ENCODE peak calls at places on chromosomes 3 and 15, in four cellular contexts. I is MM.1S, U is PC-3, F is SK-N-SH. A is an unnamed sample.

GRCh38 chr15:95845862-95846515 is 484.5 kb upstream of the NR2F2 start:
- DNase-seq in I (no peak), U (no peak), F (no peak), A (no peak)

GRCh38 chr15:68781766-68782588 is 38.7 kb downstream of the ANP32A start:
- DNase-seq in I (no peak), U (no peak), F (no peak), A (no peak)

GRCh38 chr3:86416334-86416733 is 574.6 kb downstream of the VGLL3 start:
- DNase-seq in I (no peak), U (peak; percentile 56), F (no peak), A (no peak)

GRCh38 chr3:36919439-36920160 is 25.3 kb downstream of the TRANK1 start:
- DNase-seq in I (no peak), U (no peak), F (no peak), A (peak; percentile 19)

GRCh38 chr3:73213906-73214305 is 152.4 kb downstream of the EBLN2 start:
- DNase-seq in I (no peak), U (no peak), F (no peak), A (no peak)

GRCh38 chr3:143736651-143737050 is 111.6 kb downstream of the SLC9A9 start:
- DNase-seq in I (no peak), U (peak; percentile 24), F (no peak), A (peak; percentile 52)

GRCh38 chr15:50051811-50052419 is 67.1 kb downstream of the ATP8B4 start:
- DNase-seq in I (peak; percentile 61), U (peak; percentile 87), F (peak; percentile 52), A (no peak)

GRCh38 chr3:101127991-101128390 is 134.8 kb upstream of the ABI3BP start:
- DNase-seq in I (no peak), U (no peak), F (no peak), A (no peak)

GRCh38 chr15:73602992-73603391 is 30.2 kb downstream of the NPTN start:
- DNase-seq in I (no peak), U (no peak), F (no peak), A (no peak)

GRCh38 chr3:195549931-195550519 is 6.9 kb upstream of the PPP1R2 start:
- DNase-seq in I (peak; percentile 89), U (no peak), F (no peak), A (no peak)

GRCh38 chr3:52216585-52217408 is 8.6 kb downstream of the TLR9 start:
- DNase-seq in I (no peak), U (peak; percentile 99), F (peak; percentile 51), A (peak; percentile 93)

GRCh38 chr3:37962906-37963486 is 27.6 kb upstream of the VILL start:
- DNase-seq in I (no peak), U (no peak), F (no peak), A (no peak)

GRCh38 chr3:115913069-115913686 is 289.9 kb downstream of the GAP43 start:
- DNase-seq in I (no peak), U (peak; percentile 50), F (no peak), A (peak; percentile 71)

GRCh38 chr15:60605879-60606304 is 127.0 kb upstream of the ICE2 start:
- DNase-seq in I (no peak), U (no peak), F (peak; percentile 24), A (peak; percentile 89)

GRCh38 chr15:88395241-88395640 is 71.9 kb downstream of the MRPL46 start:
- DNase-seq in I (no peak), U (no peak), F (no peak), A (no peak)

GRCh38 chr3:118801899-118802298 is 232.7 kb downstream of the IGSF11 start:
- DNase-seq in I (no peak), U (no peak), F (no peak), A (no peak)

GRCh38 chr3:174198199-174198598 is 660.9 kb upstream of the NAALADL2 start:
- DNase-seq in I (no peak), U (peak; percentile 92), F (no peak), A (no peak)

GRCh38 chr3:69115731-69116130 is 6.7 kb downstream of the LMOD3 start:
- DNase-seq in I (peak; percentile 59), U (peak; percentile 62), F (no peak), A (peak; percentile 45)

GRCh38 chr15:57732526-57733331 is 26.2 kb downstream of the POLR2M start:
- DNase-seq in I (peak; percentile 56), U (peak; percentile 76), F (peak; percentile 51), A (peak; percentile 71)

GRCh38 chr15:79430901-79431635 is 1.1 kb upstream of the MINAR1 start:
- DNase-seq in I (no peak), U (no peak), F (no peak), A (no peak)

DNA sequence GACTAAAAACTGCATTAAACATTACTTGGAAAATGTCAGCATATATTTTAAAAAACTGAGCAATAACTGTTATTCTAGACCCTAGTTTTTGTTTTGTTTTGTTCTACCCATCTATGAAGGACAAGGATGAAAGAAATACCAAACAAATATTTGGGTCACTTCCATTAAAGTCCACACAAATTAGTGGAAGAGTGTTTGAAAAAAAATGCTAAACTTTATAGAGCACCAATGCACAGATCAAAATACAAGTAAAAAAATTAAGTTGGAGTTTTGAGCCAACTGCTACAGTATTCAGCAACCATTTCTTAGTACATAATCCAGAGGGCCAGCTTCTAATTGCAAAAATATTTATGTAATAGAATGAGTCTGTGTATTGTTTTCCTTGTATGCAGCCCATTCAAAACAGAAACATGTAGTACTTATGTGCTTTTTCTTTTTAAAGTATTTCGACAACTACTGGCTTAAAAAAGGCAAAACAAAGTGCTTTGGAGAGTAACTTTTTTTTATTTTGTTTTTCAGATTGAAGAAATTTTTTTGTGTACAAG is 121.1 kb downstream of the CBLB start:
- DNase-seq in I (no peak), U (no peak), F (no peak), A (no peak)
- H3K4me2 ChIP-seq in I (no peak overlapping the region), U (no peak overlapping the region), F (no peak overlapping the region), A (peak overlapping the region; percentile 27)

DNA sequence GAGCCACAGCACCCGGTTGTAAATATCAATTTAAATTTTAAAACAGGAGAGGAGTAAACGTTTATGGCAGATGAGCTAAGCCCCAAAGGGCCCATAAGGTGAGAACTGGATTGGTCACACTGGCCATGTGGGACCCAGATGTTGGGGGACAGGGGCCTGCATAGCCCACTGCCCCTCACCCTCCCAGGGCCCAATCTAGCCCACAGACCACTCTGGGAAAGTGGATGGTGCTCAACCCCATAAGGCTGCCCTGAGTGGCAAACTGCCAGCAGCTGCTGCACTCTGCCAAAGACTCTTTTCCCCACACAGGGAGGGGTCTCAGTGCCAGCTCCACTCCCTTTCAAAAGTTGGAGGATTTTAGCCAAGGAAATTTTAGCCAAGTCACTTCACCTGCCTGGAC is 42.5 kb downstream of the CCDC12 start:
- DNase-seq in I (no peak), U (no peak), F (peak; percentile 41), A (no peak)
- H3K27ac ChIP-seq in I (no peak overlapping the region), U (peak overlapping the region; percentile 96), F (peak overlapping the region; percentile 91), A (peak overlapping the region; percentile 93)

GRCh38 chr3:25508433-25508832 is 80.4 kb downstream of the RARB start:
- DNase-seq in I (no peak), U (no peak), F (no peak), A (no peak)
- H3K4me3 ChIP-seq in I (no peak overlapping the region), U (no peak overlapping the region), F (no peak overlapping the region), A (no peak overlapping the region)

GRCh38 chr3:98022978-98023820 is 11.9 kb downstream of the GABRR3 start:
- DNase-seq in I (peak; percentile 82), U (peak; percentile 88), F (peak; percentile 42), A (peak; percentile 45)

GRCh38 chr3:98026425-98027083 is 8.6 kb downstream of the GABRR3 start:
- DNase-seq in I (no peak), U (no peak), F (no peak), A (peak; percentile 62)

GRCh38 chr3:98021821-98022220 is 13.3 kb downstream of the GABRR3 start:
- DNase-seq in I (peak; percentile 34), U (peak; percentile 27), F (no peak), A (no peak)

GRCh38 chr3:98027084-98027445 is 8.1 kb downstream of the GABRR3 start:
- DNase-seq in I (no peak), U (no peak), F (no peak), A (no peak)

DNA sequence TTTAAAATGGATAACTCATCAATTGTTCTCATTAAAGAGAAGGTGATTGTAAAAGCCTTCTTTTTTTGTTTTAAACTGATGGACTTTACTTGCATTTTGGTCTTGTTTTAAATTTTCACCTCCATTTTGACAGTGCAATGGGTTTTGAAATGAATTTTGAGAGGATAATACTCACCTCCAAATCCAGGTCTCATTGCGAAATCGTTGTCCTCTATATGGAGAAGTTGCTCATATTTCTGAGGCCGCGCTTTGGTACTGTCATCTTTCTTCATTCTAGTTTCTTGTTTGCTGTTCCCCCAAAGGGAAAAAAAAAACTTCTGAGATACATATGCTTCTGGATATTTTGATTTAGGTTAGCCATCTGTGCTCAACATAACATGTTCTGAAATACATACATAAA is 9.7 kb downstream of the GABRR3 start:
- DNase-seq in I (no peak), U (no peak), F (no peak), A (no peak)
- H3K4me2 ChIP-seq in I (no peak overlapping the region), U (no peak overlapping the region), F (no peak overlapping the region), A (no peak overlapping the region)

GRCh38 chr15:33104276-33104675 is 90.2 kb downstream of the FMN1 start:
- DNase-seq in I (peak; percentile 67), U (peak; percentile 91), F (no peak), A (no peak)
- H3K27ac ChIP-seq in I (no peak overlapping the region), U (peak overlapping the region; percentile 86), F (peak overlapping the region; percentile 99), A (peak overlapping the region; percentile 86)

GRCh38 chr3:192915306-192915705 is 2.4 kb downstream of the MB21D2 start:
- DNase-seq in I (peak; percentile 41), U (peak; percentile 70), F (peak; percentile 21), A (no peak)

GRCh38 chr3:192917258-192917507 is 473 bp downstream of the MB21D2 start:
- DNase-seq in I (peak; percentile 84), U (no peak), F (no peak), A (no peak)

GRCh38 chr3:192916455-192917257 is 1.0 kb downstream of the MB21D2 start:
- DNase-seq in I (no peak), U (peak; percentile 72), F (peak; percentile 68), A (peak; percentile 86)

GRCh38 chr3:192914873-192915272 is 2.8 kb downstream of the MB21D2 start:
- DNase-seq in I (no peak), U (no peak), F (no peak), A (no peak)

GRCh38 chr3:192915724-192916123 is 1.9 kb downstream of the MB21D2 start:
- DNase-seq in I (no peak), U (peak; percentile 55), F (no peak), A (no peak)
- H3K4me3 ChIP-seq in I (no peak overlapping the region), U (peak overlapping the region; percentile 99), F (peak overlapping the region; percentile 91), A (no peak overlapping the region)

A was measured in osteoblast.